ENCODE peak calls at places on chromosome 3, in nine cellular contexts. J, M, Z, Q, V, H, I, A and S are unnamed samples.

GRCh38 chr3:195207731-195208130 is 63.2 kb downstream of the XXYLT1 start:
- DNase-seq in I (no peak), A (no peak), J (no peak), Z (peak), M (no peak), H (no peak), Q (no peak), V (no peak), S (no peak)

GRCh38 chr3:17553080-17553479 is 189.4 kb downstream of the TBC1D5 start:
- DNase-seq in I (no peak), M (no peak), J (no peak), Z (no peak), A (no peak), V (no peak), H (no peak), Q (no peak), S (no peak)

GRCh38 chr3:98984024-98984423 is 82.5 kb upstream of the DCBLD2 start:
- DNase-seq in M (no peak), I (no peak), A (no peak), Q (no peak), H (no peak), Z (no peak), J (peak), V (no peak), S (no peak)

GRCh38 chr3:70108072-70108471 is 108.5 kb downstream of the SAMMSON start:
- DNase-seq in Z (no peak), J (peak), I (no peak), Q (peak), M (peak), H (no peak), V (no peak), A (no peak), S (peak)

GRCh38 chr3:106345353-106346027 is 476.7 kb upstream of the CBLB start:
- DNase-seq in M (peak), Q (peak), H (no peak), V (no peak), A (no peak), Z (peak), J (peak), I (no peak), S (no peak)

GRCh38 chr3:145094355-145094941 is 1066.5 kb downstream of the PLOD2 start:
- DNase-seq in J (peak), M (peak), V (no peak), Z (no peak), I (no peak), A (no peak), H (no peak), Q (peak), S (no peak)

GRCh38 chr3:158097571-158098553 is 8.4 kb downstream of the SHOX2 start:
- DNase-seq in J (peak), V (no peak), A (no peak), I (no peak), M (peak), Z (peak), H (no peak), Q (peak), S (no peak)

GRCh38 chr3:156978471-156978961 is 152.4 kb downstream of the LEKR1 start:
- DNase-seq in M (no peak), H (no peak), Z (no peak), A (no peak), Q (no peak), V (no peak), J (no peak), I (no peak), S (no peak)

GRCh38 chr3:193114431-193115340 is 126.3 kb upstream of the PLAAT1 start:
- DNase-seq in A (no peak), J (peak), Q (no peak), V (no peak), I (no peak), M (no peak), Z (peak), H (no peak), S (no peak)

GRCh38 chr3:131216801-131217200 is 164.8 kb upstream of the NUDT16 start:
- DNase-seq in A (no peak), Z (peak), V (peak), H (no peak), J (peak), M (peak), Q (peak), I (no peak), S (no peak)

GRCh38 chr3:151318313-151318712 is 1.7 kb upstream of the GPR87 start:
- DNase-seq in H (no peak), I (no peak), M (no peak), Q (no peak), J (peak), Z (no peak), A (no peak), V (no peak), S (no peak)

GRCh38 chr3:193548406-193548805 is 6.3 kb downstream of the ATP13A4 start:
- DNase-seq in M (no peak), Z (no peak), Q (no peak), A (no peak), H (no peak), J (no peak), V (no peak), I (no peak), S (no peak)

GRCh38 chr3:15860014-15860934 is 62.5 kb upstream of the ANKRD28 start:
- DNase-seq in M (peak), Q (peak), H (no peak), V (no peak), I (peak), A (no peak), Z (peak), J (peak), S (peak)

GRCh38 chr3:12303532-12303931 is 14.7 kb downstream of the PPARG start:
- DNase-seq in M (peak), A (no peak), Q (peak), Z (no peak), J (peak), I (no peak), V (no peak), H (no peak), S (no peak)

GRCh38 chr3:131033480-131034080 is 6.9 kb downstream of the NEK11 start:
- DNase-seq in Z (peak), H (no peak), A (peak), M (peak), Q (peak), J (peak), I (no peak), V (no peak), S (peak)

GRCh38 chr3:66490214-66490613 is 10.6 kb downstream of the LRIG1 start:
- DNase-seq in I (no peak), Q (no peak), A (no peak), M (no peak), J (no peak), Z (no peak), V (no peak), H (no peak), S (no peak)

GRCh38 chr3:134463676-134464611 is 21.8 kb downstream of the ANAPC13 start:
- DNase-seq in I (peak), V (peak), M (no peak), H (peak), Z (no peak), A (no peak), J (no peak), Q (peak), S (no peak)

GRCh38 chr3:158725348-158725966 is 6.8 kb downstream of the RARRES1 start:
- DNase-seq in H (peak), I (no peak), V (peak), M (peak), A (peak), J (peak), Z (peak), Q (peak), S (no peak)

GRCh38 chr3:83230841-83231240 is 1469.4 kb upstream of the GBE1 start:
- DNase-seq in A (no peak), J (no peak), Q (no peak), M (no peak), I (no peak), H (no peak), V (no peak), Z (no peak), S (no peak)

GRCh38 chr3:98824256-98824655 is 61.1 kb downstream of the ST3GAL6 start:
- DNase-seq in Q (no peak), M (no peak), V (no peak), I (no peak), J (no peak), A (no peak), H (no peak), Z (no peak), S (no peak)

GRCh38 chr3:33201195-33201594 is 17.4 kb downstream of the SUSD5 start:
- DNase-seq in J (no peak), A (no peak), Z (no peak), I (no peak), Q (no peak), M (no peak), V (no peak), H (no peak), S (no peak)
- TF ChIP-seq CTCF in J (no peak), A (no peak), Z (no peak), I (no peak), Q (no peak), M (no peak), V (no peak), H (no peak), S (no peak)

GRCh38 chr3:137642831-137643230 is 121.3 kb upstream of the SOX14 start:
- DNase-seq in M (no peak), A (no peak), I (no peak), H (no peak), Z (no peak), J (no peak), V (no peak), Q (no peak), S (no peak)
- H3K4me3 ChIP-seq in M (no peak), A (no peak), I (no peak), H (no peak), Z (no peak), J (no peak), V (no peak), Q (no peak), S (no peak)

GRCh38 chr3:73448041-73448440 is 176.7 kb downstream of the PDZRN3 start:
- DNase-seq in Q (no peak), M (no peak), J (no peak), H (no peak), Z (no peak), V (no peak), A (no peak), I (no peak), S (no peak)
- H3K27ac ChIP-seq in Q (no peak), M (no peak), J (no peak), H (no peak), Z (no peak), V (no peak), A (no peak), I (peak), S (no peak)

GRCh38 chr3:171297228-171297627 is 163.0 kb downstream of the TNIK start:
- DNase-seq in M (no peak), Q (no peak), V (no peak), J (no peak), H (no peak), Z (no peak), A (no peak), I (no peak), S (no peak)

GRCh38 chr3:171293142-171293782 is 166.9 kb downstream of the TNIK start:
- DNase-seq in A (no peak), Q (no peak), M (no peak), Z (no peak), V (no peak), J (no peak), H (no peak), I (no peak), S (no peak)

GRCh38 chr3:171290680-171291079 is 169.5 kb downstream of the TNIK start:
- DNase-seq in Q (no peak), H (no peak), A (no peak), V (no peak), J (peak), I (no peak), M (no peak), Z (no peak), S (no peak)

GRCh38 chr3:171297951-171298350 is 162.3 kb downstream of the TNIK start:
- DNase-seq in H (no peak), I (no peak), M (no peak), Z (no peak), V (no peak), A (no peak), Q (no peak), J (no peak), S (no peak)

GRCh38 chr3:171295502-171296373 is 164.5 kb downstream of the TNIK start:
- DNase-seq in Q (no peak), A (no peak), V (no peak), Z (no peak), M (no peak), J (no peak), H (no peak), I (no peak), S (no peak)
- TF ChIP-seq CTCF in Q (no peak), A (no peak), V (no peak), Z (no peak), M (no peak), J (no peak), H (no peak), I (no peak), S (no peak)

GRCh38 chr3:186772886-186773417 is 10.4 kb upstream of the EIF4A2 start:
- DNase-seq in Q (no peak), M (no peak), V (no peak), I (peak), J (no peak), Z (no peak), H (peak), A (no peak), S (no peak)
- H3K4me3 ChIP-seq in Q (peak), M (no peak), V (peak), I (peak), J (no peak), Z (no peak), H (peak), A (no peak), S (no peak)

GRCh38 chr3:176693416-176693815 is 503.9 kb downstream of the TBL1XR1 start:
- DNase-seq in I (no peak), V (no peak), Z (no peak), A (no peak), Q (no peak), J (no peak), M (no peak), H (no peak), S (no peak)
- H3K27ac ChIP-seq in I (no peak), V (no peak), Z (no peak), A (no peak), Q (no peak), J (no peak), M (no peak), H (no peak), S (no peak)